ENCODE peak calls at places on chromosomes 5 and 9, in five cellular contexts. H is AG04450, W is NB4, Y is H1, K is brain microvascular endothelial cell. L is an unnamed sample.

GRCh38 chr5:142175039-142175438 is 66.5 kb downstream of the NDFIP1 start:
- DNase-seq in H (no peak), W (no peak), Y (no peak), K (no peak), L (no peak)

GRCh38 chr9:108053555-108054061 is 564.0 kb upstream of the KLF4 start:
- DNase-seq in H (peak; percentile 57), W (no peak), Y (no peak), K (peak; percentile 56), L (no peak)

GRCh38 chr5:149141957-149142851 is 911 bp downstream of the ABLIM3 start:
- DNase-seq in H (no peak), W (peak; percentile 8), Y (no peak), K (no peak), L (no peak)

GRCh38 chr9:134453776-134454175 is 127.5 kb downstream of the RXRA start:
- DNase-seq in H (no peak), W (no peak), Y (no peak), K (no peak), L (no peak)

GRCh38 chr5:42555010-42555409 is 131.8 kb downstream of the GHR start:
- DNase-seq in H (no peak), W (no peak), Y (no peak), K (no peak), L (no peak)

GRCh38 chr5:160064441-160064840 is 54.8 kb downstream of the PWWP2A start:
- DNase-seq in H (no peak), W (no peak), Y (no peak), K (no peak), L (no peak)

GRCh38 chr9:69223605-69224004 is 49.5 kb downstream of the TJP2 start:
- DNase-seq in H (peak; percentile 50), W (peak; percentile 12), Y (peak; percentile 53), K (peak; percentile 74), L (no peak)

GRCh38 chr5:122723606-122724352 is 51.1 kb upstream of the SNX2 start:
- DNase-seq in H (peak; percentile 70), W (no peak), Y (no peak), K (peak; percentile 55), L (peak; percentile 47)

GRCh38 chr9:91949946-91950664 is at the start of gene ROR2:
- DNase-seq in H (no peak), W (peak; percentile 88), Y (no peak), K (no peak), L (no peak)

GRCh38 chr5:125695994-125696679 is 727.1 kb upstream of the GRAMD2B start:
- DNase-seq in H (no peak), W (no peak), Y (no peak), K (no peak), L (no peak)

GRCh38 chr9:137456061-137456863 is 2.9 kb downstream of the NSMF start:
- DNase-seq in H (no peak), W (no peak), Y (no peak), K (peak; percentile 46), L (no peak)

GRCh38 chr5:81779125-81779934 is 28.4 kb upstream of the SSBP2 start:
- DNase-seq in H (no peak), W (peak; percentile 68), Y (no peak), K (no peak), L (peak; percentile 8)

GRCh38 chr5:126806-127205 is 34.8 kb downstream of the PLEKHG4B start:
- DNase-seq in H (no peak), W (no peak), Y (no peak), K (no peak), L (no peak)

GRCh38 chr5:35198096-35198495 is 32.2 kb downstream of the PRLR start:
- DNase-seq in H (no peak), W (no peak), Y (no peak), K (peak; percentile 38), L (no peak)

GRCh38 chr5:52706775-52707174 is 80.9 kb upstream of the ITGA1 start:
- DNase-seq in H (no peak), W (no peak), Y (no peak), K (no peak), L (no peak)

GRCh38 chr5:147448766-147449165 is 61.1 kb downstream of the DPYSL3 start:
- DNase-seq in H (no peak), W (no peak), Y (no peak), K (no peak), L (no peak)
- H3K4me3 ChIP-seq in H (no peak overlapping the region), W (no peak overlapping the region), Y (no peak overlapping the region), K (no peak overlapping the region), L (no peak overlapping the region)

DNA sequence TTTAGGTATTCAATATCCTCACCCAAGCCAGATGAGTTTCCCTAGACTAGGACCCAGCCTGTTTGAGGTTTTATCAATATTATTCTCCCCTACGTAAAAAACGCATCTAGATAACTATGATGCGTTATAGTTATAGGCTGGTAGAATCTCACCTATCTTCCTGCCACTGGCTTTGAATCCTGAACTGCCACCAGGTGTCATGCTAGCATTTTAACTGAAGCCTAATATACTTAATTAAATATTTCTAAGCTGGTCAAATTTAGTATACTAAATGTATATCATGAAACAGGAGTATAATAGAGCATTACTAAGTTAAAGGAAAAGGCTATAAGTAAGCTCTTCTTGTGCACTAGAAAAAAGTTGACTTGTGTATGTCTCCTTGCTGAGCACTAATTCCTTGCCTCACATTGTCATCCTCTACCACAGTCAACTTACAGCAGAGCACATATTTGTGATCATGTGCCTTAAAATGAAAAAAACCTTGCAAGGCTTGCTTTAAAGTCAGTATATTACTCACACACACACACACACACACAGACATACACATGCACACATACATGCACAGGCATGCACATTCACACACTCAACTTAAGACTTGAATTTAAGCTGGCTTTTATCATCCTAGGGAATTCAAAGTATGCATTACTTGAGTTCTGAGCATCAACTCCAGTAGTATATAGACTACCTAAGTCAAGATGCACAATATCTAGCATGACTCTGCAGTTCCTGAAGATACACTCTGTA is 303.4 kb downstream of the ADGRV1 start:
- DNase-seq in H (no peak), W (no peak), Y (no peak), K (no peak), L (no peak)
- TF ChIP-seq CTCF in H (no peak), W (no peak), Y (no peak), K (peak; percentile 16), L (no peak)

DNA sequence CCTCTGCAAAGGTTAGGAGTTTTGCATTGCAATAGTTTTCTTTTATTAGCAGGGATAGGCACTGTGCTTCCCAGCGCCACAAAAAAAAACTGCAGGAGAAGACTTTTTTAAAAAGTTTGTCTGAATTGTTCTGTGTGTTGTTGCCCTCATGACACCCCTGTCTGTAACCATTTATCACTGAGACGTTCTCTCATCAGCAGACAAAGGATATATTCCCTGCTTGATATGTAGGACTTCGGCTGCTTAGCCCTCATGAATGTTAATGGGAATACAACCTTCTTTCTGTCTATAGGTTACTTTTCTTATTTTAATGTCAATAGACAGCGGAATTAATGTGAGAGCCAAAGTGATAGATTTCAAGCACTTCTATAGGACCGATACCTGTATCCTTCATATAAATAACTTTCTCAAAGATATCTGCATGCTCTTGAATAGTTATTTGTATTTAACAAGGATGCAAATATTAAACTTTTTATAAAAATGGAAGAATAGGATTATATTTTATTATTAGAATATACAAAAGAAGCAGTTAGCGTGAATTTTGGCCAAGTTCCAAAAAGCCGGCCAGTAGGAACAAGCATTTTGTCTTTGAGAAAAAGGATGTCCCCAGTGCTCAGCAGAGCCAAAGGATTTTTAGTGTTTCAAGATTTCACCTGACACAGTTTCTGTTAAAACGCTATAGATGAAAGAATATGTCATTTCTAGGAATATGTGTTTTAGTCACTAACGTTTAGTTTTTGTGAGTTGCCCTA is 1.5 kb upstream of the LYSMD3 start:
- DNase-seq in H (no peak), W (no peak), Y (no peak), K (no peak), L (no peak)
- H3K4me3 ChIP-seq in H (no peak overlapping the region), W (peak overlapping the region; percentile 79), Y (no peak overlapping the region), K (no peak overlapping the region), L (no peak overlapping the region)

GRCh38 chr9:128765499-128765898 is 6.2 kb downstream of the ZER1 start:
- DNase-seq in H (no peak), W (no peak), Y (no peak), K (no peak), L (no peak)

GRCh38 chr9:128762664-128763449 is 8.9 kb downstream of the ZER1 start:
- DNase-seq in H (no peak), W (no peak), Y (no peak), K (no peak), L (no peak)

GRCh38 chr9:128770286-128770685 is 1.4 kb downstream of the ZER1 start:
- DNase-seq in H (no peak), W (no peak), Y (no peak), K (no peak), L (no peak)

GRCh38 chr9:128768581-128768980 is 3.1 kb downstream of the ZER1 start:
- DNase-seq in H (no peak), W (no peak), Y (no peak), K (no peak), L (no peak)

GRCh38 chr9:128764361-128764760 is 7.4 kb downstream of the ZER1 start:
- DNase-seq in H (no peak), W (peak; percentile 34), Y (no peak), K (no peak), L (no peak)
- TF ChIP-seq CTCF in H (no peak), W (peak; percentile 7), Y (peak; percentile 49), K (no peak), L (no peak)

DNA sequence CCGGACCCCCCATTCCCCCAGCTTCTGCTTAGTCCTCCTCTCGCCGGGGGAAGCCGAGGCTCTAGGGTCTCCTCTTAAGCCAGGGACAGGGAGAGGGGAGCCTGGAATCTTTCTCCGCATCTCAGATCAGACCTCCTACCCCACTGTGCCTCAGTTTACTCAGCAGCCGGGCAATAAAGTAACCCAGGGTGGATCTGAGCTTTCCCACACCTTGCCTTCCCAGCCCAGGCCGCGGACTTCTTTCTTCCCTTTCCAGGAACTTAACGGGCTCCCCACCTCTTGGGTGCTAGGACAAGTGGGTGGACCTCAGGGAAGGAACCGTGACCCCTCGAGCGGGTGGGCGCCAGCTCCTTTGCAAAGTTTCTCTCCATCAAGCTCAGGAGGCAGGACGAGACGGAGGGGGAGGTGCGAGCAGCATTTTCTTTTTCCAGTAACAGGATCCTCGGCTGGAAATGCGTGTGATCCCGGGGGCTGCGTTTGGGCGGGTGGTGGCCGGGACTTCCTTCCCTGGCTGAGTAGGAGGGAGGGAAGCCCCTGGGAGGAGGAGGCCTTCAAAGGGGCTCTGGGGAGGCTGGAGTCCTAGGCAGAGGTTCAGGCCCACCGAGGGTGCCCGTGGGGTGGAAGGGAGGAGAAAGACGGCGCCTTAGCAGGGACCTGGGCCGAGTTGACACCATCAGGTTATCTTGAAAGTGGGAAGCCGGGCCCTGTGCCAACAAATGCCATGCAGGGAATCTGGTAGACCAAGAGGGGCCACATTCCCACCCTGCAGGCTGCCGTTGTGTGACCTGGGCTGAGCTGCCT is 803 bp downstream of the DAB2IP start:
- DNase-seq in H (no peak), W (no peak), Y (no peak), K (no peak), L (no peak)
- H3K4me3 ChIP-seq in H (peak overlapping the region; percentile 69), W (peak overlapping the region; percentile 56), Y (peak overlapping the region; percentile 67), K (peak overlapping the region; percentile 52), L (no peak overlapping the region)

GRCh38 chr5:174464504-174465165 is 259.7 kb upstream of the MSX2 start:
- DNase-seq in H (no peak), W (no peak), Y (no peak), K (no peak), L (no peak)
- TF ChIP-seq CTCF in H (peak; percentile 49), W (no peak), Y (no peak), K (no peak), L (peak; percentile 7)

L was measured in GM12864.